ENCODE peak calls at places on chromosome 1, in five cellular contexts. One of them, this sample, is unnamed.

GRCh38 chr1:53378061-53378460 is 50.2 kb upstream of the LRP8 start:
- DNase-seq in Peyer's patch: peak
- DNase-seq in HL-60: no peak
- DNase-seq in caudate nucleus: no peak
- DNase-seq in breast epithelium: peak
- DNase-seq in this sample: no peak

GRCh38 chr1:43315963-43316737 is 15.4 kb downstream of the TIE1 start:
- DNase-seq in HL-60: no peak
- DNase-seq in breast epithelium: peak
- DNase-seq in caudate nucleus: no peak
- DNase-seq in Peyer's patch: no peak
- DNase-seq in this sample: no peak

GRCh38 chr1:230375795-230376194 is 50.3 kb downstream of the PGBD5 start:
- DNase-seq in caudate nucleus: no peak
- DNase-seq in Peyer's patch: no peak
- DNase-seq in breast epithelium: no peak
- DNase-seq in HL-60: no peak
- DNase-seq in this sample: peak

GRCh38 chr1:6352138-6352563 is 41.4 kb downstream of the ACOT7 start:
- DNase-seq in breast epithelium: no peak
- DNase-seq in caudate nucleus: no peak
- DNase-seq in HL-60: no peak
- DNase-seq in Peyer's patch: no peak
- DNase-seq in this sample: no peak

GRCh38 chr1:216310776-216311175 is 112.5 kb downstream of the USH2A start:
- DNase-seq in Peyer's patch: peak
- DNase-seq in caudate nucleus: no peak
- DNase-seq in breast epithelium: no peak
- DNase-seq in HL-60: no peak
- DNase-seq in this sample: no peak

GRCh38 chr1:183227963-183228649 is 42.0 kb downstream of the LAMC2 start:
- DNase-seq in HL-60: no peak
- DNase-seq in Peyer's patch: peak
- DNase-seq in caudate nucleus: no peak
- DNase-seq in breast epithelium: no peak
- DNase-seq in this sample: no peak

GRCh38 chr1:64758233-64758632 is 13.4 kb downstream of the RAVER2 start:
- DNase-seq in Peyer's patch: no peak
- DNase-seq in caudate nucleus: no peak
- DNase-seq in HL-60: no peak
- DNase-seq in breast epithelium: no peak
- DNase-seq in this sample: no peak

GRCh38 chr1:90616395-90616794 is 100.7 kb downstream of the BARHL2 start:
- DNase-seq in caudate nucleus: no peak
- DNase-seq in Peyer's patch: no peak
- DNase-seq in HL-60: no peak
- DNase-seq in breast epithelium: no peak
- DNase-seq in this sample: no peak

GRCh38 chr1:183023146-183023600 is at the start of gene LAMC1:
- DNase-seq in Peyer's patch: peak
- DNase-seq in HL-60: no peak
- DNase-seq in breast epithelium: peak
- DNase-seq in caudate nucleus: peak
- DNase-seq in this sample: no peak

GRCh38 chr1:45574105-45574626 is 9.7 kb upstream of the NASP start:
- DNase-seq in breast epithelium: no peak
- DNase-seq in Peyer's patch: no peak
- DNase-seq in caudate nucleus: no peak
- DNase-seq in HL-60: no peak
- DNase-seq in this sample: no peak

GRCh38 chr1:10181154-10181553 is 29.2 kb upstream of the KIF1B start:
- DNase-seq in Peyer's patch: no peak
- DNase-seq in breast epithelium: no peak
- DNase-seq in HL-60: no peak
- DNase-seq in caudate nucleus: no peak
- DNase-seq in this sample: no peak

GRCh38 chr1:95437011-95437410 is 203.0 kb downstream of the RWDD3 start:
- DNase-seq in caudate nucleus: no peak
- DNase-seq in HL-60: no peak
- DNase-seq in breast epithelium: no peak
- DNase-seq in Peyer's patch: no peak
- DNase-seq in this sample: no peak

GRCh38 chr1:12525311-12526181 is 92.5 kb downstream of the DHRS3 start:
- DNase-seq in breast epithelium: no peak
- DNase-seq in caudate nucleus: no peak
- DNase-seq in HL-60: no peak
- DNase-seq in Peyer's patch: peak
- DNase-seq in this sample: no peak

GRCh38 chr1:245338485-245338877 is 183.7 kb downstream of the KIF26B start:
- DNase-seq in caudate nucleus: no peak
- DNase-seq in HL-60: peak
- DNase-seq in breast epithelium: no peak
- DNase-seq in Peyer's patch: no peak
- DNase-seq in this sample: no peak

GRCh38 chr1:115115521-115116161 is 26.3 kb upstream of the TSPAN2 start:
- DNase-seq in HL-60: no peak
- DNase-seq in caudate nucleus: no peak
- DNase-seq in breast epithelium: no peak
- DNase-seq in Peyer's patch: no peak
- DNase-seq in this sample: no peak

GRCh38 chr1:235494531-235494930 is 9.7 kb downstream of the B3GALNT2 start:
- DNase-seq in HL-60: no peak
- DNase-seq in breast epithelium: no peak
- DNase-seq in caudate nucleus: no peak
- DNase-seq in Peyer's patch: no peak
- DNase-seq in this sample: no peak

GRCh38 chr1:234533034-234533571 is 54.1 kb upstream of the TARBP1 start:
- DNase-seq in Peyer's patch: peak
- DNase-seq in HL-60: no peak
- DNase-seq in caudate nucleus: peak
- DNase-seq in breast epithelium: no peak
- DNase-seq in this sample: no peak

GRCh38 chr1:111099289-111099688 is 40.6 kb downstream of the DRAM2 start:
- DNase-seq in HL-60: no peak
- DNase-seq in Peyer's patch: no peak
- DNase-seq in caudate nucleus: no peak
- DNase-seq in breast epithelium: no peak
- DNase-seq in this sample: no peak

GRCh38 chr1:230140221-230141001 is 73.4 kb downstream of the GALNT2 start:
- DNase-seq in breast epithelium: no peak
- DNase-seq in Peyer's patch: peak
- DNase-seq in HL-60: no peak
- DNase-seq in caudate nucleus: no peak
- DNase-seq in this sample: no peak

GRCh38 chr1:151728151-151728711 is 6.9 kb downstream of the RIIAD1 start:
- DNase-seq in caudate nucleus: peak
- DNase-seq in HL-60: no peak
- DNase-seq in Peyer's patch: no peak
- DNase-seq in breast epithelium: no peak
- DNase-seq in this sample: peak

GRCh38 chr1:158398818-158399502 is at the start of gene OR10T2:
- DNase-seq in caudate nucleus: no peak
- DNase-seq in Peyer's patch: no peak
- DNase-seq in breast epithelium: no peak
- DNase-seq in HL-60: no peak
- DNase-seq in this sample: no peak

GRCh38 chr1:37655274-37655673 is 20.6 kb upstream of the RSPO1 start:
- DNase-seq in breast epithelium: no peak
- DNase-seq in caudate nucleus: no peak
- DNase-seq in Peyer's patch: no peak
- DNase-seq in HL-60: no peak
- DNase-seq in this sample: no peak

GRCh38 chr1:213994888-213995287 is 7.1 kb downstream of the PROX1 start:
- DNase-seq in caudate nucleus: no peak
- DNase-seq in HL-60: no peak
- DNase-seq in Peyer's patch: no peak
- DNase-seq in breast epithelium: no peak
- DNase-seq in this sample: no peak

GRCh38 chr1:55582078-55582477 is 366.9 kb upstream of the USP24 start:
- DNase-seq in caudate nucleus: no peak
- DNase-seq in HL-60: no peak
- DNase-seq in Peyer's patch: no peak
- DNase-seq in breast epithelium: no peak
- DNase-seq in this sample: no peak

GRCh38 chr1:51969038-51969705 is 21.3 kb downstream of the RAB3B start:
- DNase-seq in caudate nucleus: no peak
- DNase-seq in Peyer's patch: peak
- DNase-seq in HL-60: no peak
- DNase-seq in breast epithelium: no peak
- DNase-seq in this sample: no peak

GRCh38 chr1:156844638-156845037 is 14.3 kb downstream of the INSRR start:
- DNase-seq in Peyer's patch: no peak
- DNase-seq in caudate nucleus: no peak
- DNase-seq in breast epithelium: no peak
- DNase-seq in HL-60: no peak
- DNase-seq in this sample: no peak

GRCh38 chr1:99265124-99265523 is 832 bp downstream of the PLPPR4 start:
- DNase-seq in Peyer's patch: no peak
- DNase-seq in HL-60: no peak
- DNase-seq in breast epithelium: no peak
- DNase-seq in caudate nucleus: no peak
- DNase-seq in this sample: no peak

GRCh38 chr1:158285756-158286241 is 3.9 kb upstream of the CD1C start:
- DNase-seq in Peyer's patch: peak
- DNase-seq in breast epithelium: no peak
- DNase-seq in HL-60: peak
- DNase-seq in caudate nucleus: no peak
- DNase-seq in this sample: peak

GRCh38 chr1:203296456-203297073 is 8.8 kb upstream of the BTG2 start:
- DNase-seq in breast epithelium: no peak
- DNase-seq in Peyer's patch: no peak
- DNase-seq in caudate nucleus: no peak
- DNase-seq in HL-60: no peak
- DNase-seq in this sample: no peak

GRCh38 chr1:118264326-118264725 is 79.3 kb upstream of the SPAG17 start:
- DNase-seq in Peyer's patch: no peak
- DNase-seq in breast epithelium: no peak
- DNase-seq in caudate nucleus: no peak
- DNase-seq in HL-60: no peak
- DNase-seq in this sample: no peak

GRCh38 chr1:54557956-54558355 is 9.9 kb downstream of the ACOT11 start:
- DNase-seq in caudate nucleus: no peak
- DNase-seq in breast epithelium: no peak
- DNase-seq in HL-60: no peak
- DNase-seq in Peyer's patch: no peak
- DNase-seq in this sample: no peak

GRCh38 chr1:15830284-15830657 is 17.2 kb upstream of the SPEN start:
- DNase-seq in Peyer's patch: no peak
- DNase-seq in breast epithelium: no peak
- DNase-seq in HL-60: no peak
- DNase-seq in caudate nucleus: no peak
- DNase-seq in this sample: no peak

GRCh38 chr1:210299501-210299900 is 29.2 kb upstream of the HHAT start:
- DNase-seq in breast epithelium: no peak
- DNase-seq in HL-60: no peak
- DNase-seq in Peyer's patch: no peak
- DNase-seq in caudate nucleus: no peak
- DNase-seq in this sample: no peak

GRCh38 chr1:18588093-18588492 is 42.6 kb upstream of the PAX7 start:
- DNase-seq in caudate nucleus: no peak
- DNase-seq in breast epithelium: no peak
- DNase-seq in HL-60: no peak
- DNase-seq in Peyer's patch: no peak
- DNase-seq in this sample: no peak

GRCh38 chr1:205317311-205317917 is 4.1 kb downstream of the NUAK2 start:
- DNase-seq in Peyer's patch: peak
- DNase-seq in breast epithelium: peak
- DNase-seq in HL-60: no peak
- DNase-seq in caudate nucleus: no peak
- DNase-seq in this sample: no peak